ENCODE peak calls at places on chromosome 14, in ten cellular contexts. U is HuH-7; Z is activated T-cell treated with anti-CD3 and anti-CD28 coated beads for 1 hour; R is NCI-H226; Y is CD8-positive, alpha-beta T cell; W is left ventricle myocardium inferior; A is iPS DF 6.9; I is AML-193; S is AG04449; F is GM12865. O is an unnamed sample.
A peak's percentile ranks its signal among the peaks of the same experiment; 100 is the strongest.

GRCh38 chr14:104546021-104546491 is 33.5 kb upstream of the C14orf180 start:
- DNase-seq in I (no peak), R (no peak), F (no peak), A (no peak), S (no peak), W (no peak), Z (no peak), Y (no peak), U (no peak), O (no peak)

GRCh38 chr14:51139221-51139681 is 44.3 kb upstream of the TRIM9 start:
- DNase-seq in U (no peak), F (no peak), A (no peak), Z (no peak), Y (no peak), W (no peak), I (peak; percentile 69), S (no peak), R (no peak), O (peak; percentile 40)

GRCh38 chr14:45699451-45699850 is 446.4 kb upstream of the MIS18BP1 start:
- DNase-seq in S (no peak), A (no peak), Y (no peak), R (no peak), I (no peak), U (no peak), W (no peak), Z (no peak), F (no peak), O (no peak)

GRCh38 chr14:91774138-91775096 is 42.5 kb upstream of the CATSPERB start:
- DNase-seq in U (no peak), Y (no peak), Z (no peak), R (no peak), S (no peak), F (peak; percentile 1), W (no peak), A (no peak), I (no peak), O (no peak)

GRCh38 chr14:80901260-80901659 is 40.3 kb downstream of the CEP128 start:
- DNase-seq in W (no peak), Y (no peak), Z (no peak), I (no peak), S (no peak), R (no peak), F (no peak), U (no peak), A (no peak), O (no peak)

GRCh38 chr14:47240755-47241437 is 434.5 kb downstream of the MDGA2 start:
- DNase-seq in S (no peak), F (no peak), R (no peak), A (no peak), U (no peak), W (no peak), Y (no peak), Z (no peak), I (peak; percentile 65), O (no peak)

GRCh38 chr14:36662543-36663403 is 1.1 kb downstream of the PAX9 start:
- DNase-seq in F (no peak), Y (no peak), W (no peak), R (no peak), U (no peak), I (no peak), S (no peak), Z (no peak), A (no peak), O (peak; percentile 60)

GRCh38 chr14:23352506-23353432 is at the start of gene SLC22A17:
- DNase-seq in A (peak; percentile 77), Y (peak; percentile 51), S (peak; percentile 59), F (no peak), I (no peak), Z (peak; percentile 34), R (no peak), W (peak; percentile 79), U (no peak), O (no peak)

GRCh38 chr14:105737504-105738246 is 211.3 kb downstream of the TMEM121 start:
- DNase-seq in I (no peak), U (no peak), F (peak; percentile 15), W (no peak), A (no peak), R (no peak), Y (no peak), Z (no peak), S (no peak), O (no peak)

GRCh38 chr14:84468153-84468552 is 1061.8 kb upstream of the FLRT2 start:
- DNase-seq in F (no peak), I (no peak), U (no peak), Y (no peak), A (no peak), W (no peak), R (peak; percentile 31), S (no peak), Z (no peak), O (no peak)

GRCh38 chr14:55277972-55278740 is 6.9 kb downstream of the FBXO34 start:
- DNase-seq in I (peak; percentile 73), Z (no peak), A (no peak), Y (no peak), U (no peak), R (no peak), F (peak; percentile 84), W (no peak), S (no peak), O (no peak)

O was measured in RKO.